ENCODE peak calls at places on chromosomes 4 and X, in eight cellular contexts. S is left ventricle myocardium superior, V is ELF-1, C is heart left ventricle, G is AG20443, K is HFFc6, H is neural crest cell, O is glomerular endothelial cell. B is an unnamed sample.
A peak's percentile ranks its signal among the peaks of the same experiment; 100 is the strongest.

GRCh38 chr4:186698028-186698427 is 25.6 kb downstream of the FAT1 start:
- DNase-seq in G (no peak), O (no peak), K (no peak), S (no peak), H (no peak), V (no peak), C (no peak), B (no peak)

GRCh38 chr4:150176559-150176958 is 98.3 kb downstream of the DCLK2 start:
- DNase-seq in S (peak; percentile 37), G (peak; percentile 67), K (peak; percentile 47), H (no peak), O (no peak), C (peak; percentile 44), V (no peak), B (no peak)

GRCh38 chr4:183300070-183300469 is 20.0 kb downstream of the CLDN22 start:
- DNase-seq in O (no peak), G (no peak), C (no peak), V (no peak), K (no peak), H (no peak), S (no peak), B (no peak)

GRCh38 chrX:13110427-13111324 is 66.3 kb upstream of the FAM9C start:
- DNase-seq in H (no peak), V (peak; percentile 34), C (peak; percentile 38), S (peak; percentile 41), K (peak; percentile 85), O (peak; percentile 85), G (peak; percentile 30), B (peak; percentile 52)

GRCh38 chr4:74338792-74339333 is 26.1 kb upstream of the EREG start:
- DNase-seq in S (no peak), V (no peak), H (no peak), G (no peak), K (no peak), C (no peak), O (no peak), B (no peak)

GRCh38 chr4:1022739-1023066 is 11.3 kb downstream of the FGFRL1 start:
- DNase-seq in O (no peak), V (no peak), C (no peak), G (no peak), H (no peak), S (no peak), K (no peak), B (no peak)

GRCh38 chrX:150456941-150457340 is 93.8 kb downstream of the MAMLD1 start:
- DNase-seq in G (no peak), C (no peak), H (no peak), K (no peak), O (no peak), V (no peak), S (no peak), B (no peak)

GRCh38 chr4:103098331-103098730 is 1.3 kb downstream of the BDH2 start:
- DNase-seq in O (no peak), V (no peak), C (no peak), K (no peak), H (no peak), G (no peak), S (no peak), B (no peak)

B was measured in body of pancreas.